ENCODE peak calls at places on chromosome 10, in four cellular contexts. H is cardiac muscle cell; C is CD8-positive, alpha-beta T cell; A is CD8-positive, alpha-beta memory T cell. M is an unnamed sample. For H3K9me3, the result is how much of the 10 kb centered on the place peaks cover.

GRCh38 chr10:129272171-129272570 is 194.9 kb upstream of the MGMT start:
- DNase-seq in C (no peak), H (peak), A (no peak), M (no peak)

GRCh38 chr10:29067161-29067560 is 221.7 kb upstream of the LYZL1 start:
- DNase-seq in C (no peak), A (no peak), H (peak), M (no peak)

GRCh38 chr10:11113156-11113555 is 95.5 kb downstream of the CELF2 start:
- DNase-seq in C (peak), A (peak), H (no peak), M (no peak)

GRCh38 chr10:91300011-91300575 is 79.6 kb downstream of the PCGF5 start:
- DNase-seq in H (no peak), C (no peak), A (no peak), M (no peak)

GRCh38 chr10:62732841-62733653 is 71.5 kb upstream of the ADO start:
- DNase-seq in C (peak), H (no peak), A (peak), M (peak)

GRCh38 chr10:11677480-11677879 is 64.7 kb upstream of the ECHDC3 start:
- DNase-seq in H (no peak), A (no peak), C (no peak), M (no peak)

GRCh38 chr10:8049874-8050560 is 4.5 kb upstream of the GATA3 start:
- DNase-seq in A (no peak), H (no peak), C (no peak), M (no peak)

GRCh38 chr10:125955766-125956165 is 59.4 kb downstream of the FANK1 start:
- DNase-seq in H (no peak), C (no peak), A (no peak), M (no peak)

GRCh38 chr10:124991872-124992271 is 49.9 kb downstream of the ZRANB1 start:
- DNase-seq in A (no peak), H (no peak), C (no peak), M (no peak)

GRCh38 chr10:124688366-124688765 is 55.8 kb downstream of the FAM53B start:
- DNase-seq in A (no peak), C (no peak), H (no peak), M (no peak)

GRCh38 chr10:132252412-132252811 is 55.3 kb downstream of the STK32C start:
- DNase-seq in C (no peak), A (no peak), H (no peak), M (no peak)

GRCh38 chr10:6054884-6055283 is 7.3 kb downstream of the IL2RA start:
- DNase-seq in C (no peak), H (no peak), A (no peak), M (no peak)

GRCh38 chr10:92839191-92840085 is 8.9 kb upstream of the EXOC6 start:
- DNase-seq in H (peak), C (peak), A (peak), M (no peak)

GRCh38 chr10:86439544-86439943 is 72.9 kb upstream of the GRID1 start:
- DNase-seq in A (no peak), C (no peak), H (peak), M (no peak)

GRCh38 chr10:7405637-7406036 is 5.2 kb downstream of the SFMBT2 start:
- DNase-seq in H (no peak), C (no peak), A (no peak), M (no peak)

GRCh38 chr10:50928190-50928552 is 42.7 kb upstream of the A1CF start:
- DNase-seq in A (no peak), H (no peak), C (no peak), M (no peak)

GRCh38 chr10:28991326-28991725 is 297.5 kb upstream of the LYZL1 start:
- DNase-seq in A (no peak), C (no peak), H (peak), M (no peak)

GRCh38 chr10:11170993-11171416 is 153.3 kb downstream of the CELF2 start:
- DNase-seq in A (no peak), H (no peak), C (no peak), M (no peak)

GRCh38 chr10:37379991-37380390 is 254.6 kb downstream of the ANKRD30A start:
- DNase-seq in A (no peak), C (no peak), H (no peak), M (no peak)

GRCh38 chr10:70856454-70856853 is 31.9 kb downstream of the PCBD1 start:
- DNase-seq in C (no peak), H (no peak), A (no peak), M (no peak)

GRCh38 chr10:133528845-133529575 is 1.8 kb downstream of the CYP2E1 start:
- DNase-seq in A (no peak), H (no peak), C (no peak), M (no peak)
- H3K9me3 ChIP-seq in A (under half), H (under half), C (under half), M (under half)

GRCh38 chr10:108721874-108722273 is 1201.4 kb downstream of the XPNPEP1 start:
- DNase-seq in H (no peak), C (no peak), A (no peak), M (no peak)
- H3K9me3 ChIP-seq in H (under half), C (under half), A (under half), M (under half)

GRCh38 chr10:133281628-133282372 is 5.1 kb upstream of the ADAM8 start:
- DNase-seq in A (no peak), H (no peak), C (no peak), M (no peak)
- H3K9me3 ChIP-seq in A (under half), H (under half), C (under half), M (under half)

GRCh38 chr10:133528296-133528844 is 1.2 kb downstream of the CYP2E1 start:
- DNase-seq in A (no peak), H (no peak), C (no peak), M (no peak)

GRCh38 chr10:133530506-133530905 is 3.3 kb downstream of the CYP2E1 start:
- DNase-seq in A (no peak), C (no peak), H (no peak), M (no peak)

GRCh38 chr10:133527779-133528271 is 662 bp downstream of the CYP2E1 start:
- DNase-seq in A (no peak), C (no peak), H (no peak), M (no peak)

GRCh38 chr10:133526957-133527588 is at the start of gene CYP2E1:
- DNase-seq in C (no peak), H (no peak), A (no peak), M (no peak)

GRCh38 chr10:133529576-133529946 is 2.4 kb downstream of the CYP2E1 start:
- DNase-seq in H (no peak), C (no peak), A (no peak), M (no peak)
- H3K9me3 ChIP-seq in H (under half), C (under half), A (under half), M (under half)

GRCh38 chr10:94735197-94735596 is 27.3 kb upstream of the CYP2C19 start:
- DNase-seq in H (no peak), C (no peak), A (no peak), M (no peak)

DNA sequence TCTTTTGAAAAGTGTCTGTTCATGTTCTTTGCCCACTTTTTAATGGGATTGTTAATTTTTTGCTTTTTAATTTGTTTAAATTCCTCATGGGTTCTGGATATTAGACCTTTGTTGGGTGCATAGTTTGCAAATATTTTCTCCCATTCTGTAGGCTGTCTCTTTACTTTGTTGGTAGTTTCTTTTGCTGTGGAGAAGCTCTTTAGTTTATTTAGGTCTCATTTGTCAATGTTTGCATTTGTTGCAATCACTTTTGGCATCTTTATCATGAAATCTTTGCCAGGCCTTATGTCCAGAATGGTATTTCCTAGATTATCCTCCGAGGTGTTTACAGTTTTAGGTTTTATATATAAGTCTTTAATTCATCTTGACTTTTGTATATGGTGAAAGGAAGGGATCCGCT is 23.9 kb upstream of the CYP2C19 start:
- DNase-seq in H (no peak), A (no peak), C (no peak), M (no peak)
- H3K9me3 ChIP-seq in H (under half), A (under half), C (under half), M (under half)

GRCh38 chr10:130337696-130338587 is 201.8 kb downstream of the GLRX3 start:
- DNase-seq in C (no peak), H (no peak), A (no peak), M (no peak)
- H3K9me3 ChIP-seq in C (under half), H (under half), A (under half), M (under half)

DNA sequence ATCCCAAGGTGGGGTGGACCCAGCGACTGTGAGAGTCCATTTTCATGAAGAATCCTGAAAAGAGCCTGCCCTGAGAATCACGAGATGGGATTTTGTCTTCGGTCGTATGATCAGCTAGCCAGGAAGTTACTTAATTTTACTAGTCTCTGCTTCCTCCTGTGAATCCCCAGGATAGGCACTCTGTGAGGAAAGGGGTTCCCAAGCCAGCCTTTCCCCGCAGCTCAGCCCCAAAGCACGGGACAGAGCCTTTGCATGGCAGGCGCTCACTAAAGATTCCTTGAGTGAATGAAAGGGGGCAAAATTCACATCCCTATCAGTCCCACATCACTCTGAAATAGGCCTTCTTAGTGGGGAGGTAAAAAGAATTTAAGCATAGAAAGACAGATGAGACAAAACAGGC is 219.6 kb downstream of the ADARB2 start:
- DNase-seq in C (no peak), A (no peak), H (no peak), M (no peak)
- H3K9me3 ChIP-seq in C (under half), A (under half), H (under half), M (under half)

GRCh38 chr10:116741391-116742351 is 695 bp downstream of the HSPA12A start:
- DNase-seq in A (peak), C (no peak), H (peak), M (no peak)
- H3K9me3 ChIP-seq in A (under half), C (under half), H (under half), M (under half)

GRCh38 chr10:130790339-130790738 is 521.2 kb downstream of the TCERG1L start:
- DNase-seq in H (no peak), A (no peak), C (no peak), M (no peak)
- H3K9me3 ChIP-seq in H (under half), A (under half), C (under half), M (under half)